ENCODE peak calls at places on chromosomes 12 and 14, in ten cellular contexts. K is AG09309; Z is SK-N-SH; U is activated CD8-positive, alpha-beta T cell treated with anti-CD3 and anti-CD28 coated beads for 36 hours; J is Daoy; W is adrenal gland; A is CD4-positive, alpha-beta T cell; D is left kidney; G is nephron progenitor cell; S is iPS-NIHi11. C is an unnamed sample.

GRCh38 chr14:53062856-53063255 is 90.3 kb downstream of the DDHD1 start:
- DNase-seq in G (no peak), Z (no peak), A (no peak), U (no peak), W (no peak), D (no peak), K (no peak), J (no peak), S (no peak), C (no peak)

GRCh38 chr12:65881965-65882413 is 57.7 kb downstream of the HMGA2 start:
- DNase-seq in W (peak; percentile 77), S (no peak), U (peak; percentile 11), Z (no peak), G (no peak), D (peak; percentile 86), J (no peak), A (no peak), K (no peak), C (no peak)

GRCh38 chr14:94047581-94047980 is 21.4 kb downstream of the OTUB2 start:
- DNase-seq in U (no peak), S (no peak), D (no peak), J (no peak), G (no peak), K (no peak), A (no peak), Z (no peak), W (no peak), C (no peak)

GRCh38 chr14:72855913-72856312 is 38.0 kb downstream of the DPF3 start:
- DNase-seq in U (no peak), Z (no peak), J (peak; percentile 42), S (no peak), K (peak; percentile 63), G (no peak), D (no peak), W (no peak), A (no peak), C (no peak)

GRCh38 chr14:55807059-55807499 is 227.1 kb downstream of the KTN1 start:
- DNase-seq in K (no peak), A (peak; percentile 84), S (no peak), G (no peak), Z (peak; percentile 38), W (peak; percentile 96), D (peak; percentile 71), J (peak; percentile 85), U (peak; percentile 88), C (no peak)

GRCh38 chr12:12072064-12072760 is 1.5 kb downstream of the BCL2L14 start:
- DNase-seq in D (peak; percentile 42), W (no peak), S (no peak), A (peak; percentile 37), K (no peak), Z (no peak), U (peak; percentile 71), G (no peak), J (no peak), C (no peak)

GRCh38 chr12:47900480-47901129 is 4.2 kb downstream of the VDR start:
- DNase-seq in Z (no peak), W (no peak), G (no peak), K (no peak), A (no peak), U (no peak), J (no peak), D (peak; percentile 55), S (peak; percentile 47), C (peak; percentile 88)

GRCh38 chr14:101120636-101121398 is 217.3 kb upstream of the RTL1 start:
- DNase-seq in W (peak; percentile 51), D (no peak), K (no peak), S (no peak), U (peak; percentile 66), A (no peak), J (peak; percentile 75), Z (peak; percentile 27), G (no peak), C (no peak)

GRCh38 chr12:123223241-123223668 is 9.7 kb downstream of the MPHOSPH9 start:
- DNase-seq in Z (no peak), K (no peak), U (peak; percentile 82), S (no peak), G (no peak), W (no peak), D (no peak), A (peak; percentile 26), J (no peak), C (no peak)

GRCh38 chr12:77953515-77953914 is 122.8 kb downstream of the NAV3 start:
- DNase-seq in Z (no peak), J (no peak), G (no peak), D (no peak), W (no peak), A (no peak), K (no peak), S (no peak), U (no peak), C (peak; percentile 1)

GRCh38 chr14:98189077-98189476 is 1082.9 kb downstream of the BCL11B start:
- DNase-seq in J (no peak), A (no peak), Z (no peak), G (no peak), U (peak; percentile 64), W (no peak), K (no peak), S (no peak), D (no peak), C (no peak)

GRCh38 chr12:95700316-95700785 is 90.2 kb downstream of the NTN4 start:
- DNase-seq in W (no peak), K (peak; percentile 80), S (no peak), A (no peak), D (no peak), G (no peak), U (no peak), Z (no peak), J (peak; percentile 91), C (no peak)

GRCh38 chr14:89165189-89165809 is 251.7 kb downstream of the FOXN3 start:
- DNase-seq in A (no peak), Z (no peak), W (peak; percentile 30), G (no peak), K (no peak), S (no peak), U (no peak), J (no peak), D (no peak), C (no peak)

GRCh38 chr12:92363295-92364146 is 217.9 kb upstream of the BTG1 start:
- DNase-seq in Z (peak; percentile 29), W (peak; percentile 42), J (peak; percentile 42), S (no peak), U (peak; percentile 56), D (peak; percentile 65), A (peak; percentile 20), K (no peak), G (no peak), C (peak; percentile 16)

GRCh38 chr14:39773387-39773786 is 341.2 kb upstream of the FBXO33 start:
- DNase-seq in G (no peak), D (no peak), J (no peak), U (no peak), Z (no peak), K (no peak), S (no peak), A (no peak), W (no peak), C (no peak)

GRCh38 chr12:52215587-52216031 is 17.4 kb upstream of the KRT7 start:
- DNase-seq in S (no peak), K (no peak), G (no peak), D (no peak), A (no peak), U (no peak), W (peak; percentile 38), Z (peak; percentile 74), J (peak; percentile 92), C (peak; percentile 72)

GRCh38 chr12:76562158-76562557 is 2.6 kb upstream of the OSBPL8 start:
- DNase-seq in S (no peak), W (no peak), D (no peak), U (no peak), J (no peak), G (no peak), K (no peak), A (no peak), Z (no peak), C (no peak)

GRCh38 chr12:102454330-102454729 is 26.0 kb downstream of the IGF1 start:
- DNase-seq in W (no peak), G (no peak), K (no peak), D (no peak), A (no peak), S (no peak), U (no peak), J (no peak), Z (no peak), C (no peak)

GRCh38 chr12:46933947-46934346 is 108.2 kb upstream of the SLC38A4 start:
- DNase-seq in A (no peak), G (no peak), Z (no peak), S (peak; percentile 38), K (peak; percentile 41), D (peak; percentile 44), W (no peak), U (no peak), J (peak; percentile 35), C (peak; percentile 59)

GRCh38 chr12:89108265-89108664 is 244.0 kb downstream of the DUSP6 start:
- DNase-seq in W (no peak), K (no peak), Z (no peak), A (no peak), J (no peak), D (no peak), U (no peak), G (no peak), S (no peak), C (no peak)

GRCh38 chr12:68317047-68317667 is 15.0 kb downstream of the MDM1 start:
- DNase-seq in Z (peak; percentile 40), U (peak; percentile 68), G (peak; percentile 29), A (peak; percentile 25), D (peak; percentile 66), J (peak; percentile 27), S (peak; percentile 29), W (no peak), K (no peak), C (peak; percentile 34)

GRCh38 chr12:124939428-124940142 is 25.1 kb upstream of the UBC start:
- DNase-seq in J (peak; percentile 98), W (peak; percentile 90), D (peak; percentile 97), A (peak; percentile 85), K (peak; percentile 93), S (peak; percentile 73), U (peak; percentile 95), Z (peak; percentile 80), G (peak; percentile 92), C (peak; percentile 99)

GRCh38 chr14:61749867-61750266 is 12.4 kb upstream of the SNAPC1 start:
- DNase-seq in U (no peak), Z (no peak), K (no peak), G (no peak), S (peak; percentile 21), A (no peak), J (peak; percentile 19), D (peak; percentile 59), W (no peak), C (peak; percentile 54)

GRCh38 chr12:2642176-2642892 is 152.4 kb upstream of the FKBP4 start:
- DNase-seq in S (no peak), D (no peak), A (no peak), J (no peak), Z (no peak), K (no peak), U (peak; percentile 44), G (no peak), W (no peak), C (no peak)

GRCh38 chr12:93301171-93301570 is 76.6 kb upstream of the NUDT4 start:
- DNase-seq in A (no peak), J (no peak), K (no peak), U (no peak), W (no peak), Z (no peak), S (no peak), G (no peak), D (no peak), C (no peak)

GRCh38 chr12:51871126-51871525 is 16.8 kb upstream of the ANKRD33 start:
- DNase-seq in W (no peak), A (no peak), U (no peak), J (no peak), K (no peak), S (no peak), Z (no peak), G (no peak), D (no peak), C (no peak)